ENCODE peak calls at places on chromosomes 16 and 17, in four cellular contexts. One of them, this sample, is unnamed.
A peak's percentile ranks its signal among the peaks of the same experiment; 100 is the strongest.

GRCh38 chr16:2513405-2514332 is at the start of gene ATP6V0C:
- DNase-seq in H1: peak; percentile 96
- DNase-seq in HepG2: peak; percentile 83
- DNase-seq in K562: peak; percentile 94
- DNase-seq in this sample: peak; percentile 77

GRCh38 chr16:60204221-60204620 is 1470.1 kb upstream of the GOT2 start:
- DNase-seq in K562: no peak
- DNase-seq in HepG2: no peak
- DNase-seq in H1: no peak
- DNase-seq in this sample: no peak

GRCh38 chr17:82228278-82228841 is 482 bp upstream of the SLC16A3 start:
- DNase-seq in K562: no peak
- DNase-seq in HepG2: no peak
- DNase-seq in H1: peak; percentile 69
- DNase-seq in this sample: no peak

GRCh38 chr17:61412860-61413653 is 13.4 kb downstream of the TBX2 start:
- DNase-seq in H1: no peak
- DNase-seq in K562: no peak
- DNase-seq in HepG2: peak; percentile 75
- DNase-seq in this sample: no peak

GRCh38 chr16:30957456-30958163 is at the start of gene SETD1A:
- DNase-seq in H1: peak; percentile 96
- DNase-seq in HepG2: peak; percentile 93
- DNase-seq in K562: peak; percentile 94
- DNase-seq in this sample: peak; percentile 90

GRCh38 chr17:77098884-77099545 is 41.8 kb upstream of the SEC14L1 start:
- DNase-seq in H1: no peak
- DNase-seq in HepG2: peak; percentile 57
- DNase-seq in K562: no peak
- DNase-seq in this sample: no peak

GRCh38 chr17:18139092-18139491 is 30.5 kb downstream of the MYO15A start:
- DNase-seq in H1: no peak
- DNase-seq in HepG2: no peak
- DNase-seq in K562: no peak
- DNase-seq in this sample: no peak

GRCh38 chr17:7706631-7707354 is 1.8 kb downstream of the EFNB3 start:
- DNase-seq in K562: no peak
- DNase-seq in H1: no peak
- DNase-seq in HepG2: no peak
- DNase-seq in this sample: no peak

GRCh38 chr16:50876263-50876662 is 134.4 kb downstream of the CYLD start:
- DNase-seq in H1: no peak
- DNase-seq in HepG2: no peak
- DNase-seq in K562: no peak
- DNase-seq in this sample: no peak

GRCh38 chr17:35684046-35684802 is 47.2 kb upstream of the RASL10B start:
- DNase-seq in H1: no peak
- DNase-seq in K562: no peak
- DNase-seq in HepG2: no peak
- DNase-seq in this sample: no peak

GRCh38 chr17:78329263-78330059 is 30.4 kb downstream of the SOCS3 start:
- DNase-seq in HepG2: no peak
- DNase-seq in H1: no peak
- DNase-seq in K562: no peak
- DNase-seq in this sample: peak; percentile 76

GRCh38 chr16:74522160-74522559 is 84.8 kb downstream of the GLG1 start:
- DNase-seq in H1: no peak
- DNase-seq in K562: no peak
- DNase-seq in HepG2: no peak
- DNase-seq in this sample: no peak

GRCh38 chr17:12691173-12691572 is 25.5 kb downstream of the MYOCD start:
- DNase-seq in K562: no peak
- DNase-seq in HepG2: no peak
- DNase-seq in H1: no peak
- DNase-seq in this sample: no peak

GRCh38 chr17:76085731-76086366 is 6.9 kb downstream of the ZACN start:
- DNase-seq in H1: no peak
- DNase-seq in HepG2: no peak
- DNase-seq in K562: no peak
- DNase-seq in this sample: no peak

GRCh38 chr17:1697681-1698080 is 12.5 kb downstream of the TLCD2 start:
- DNase-seq in HepG2: no peak
- DNase-seq in H1: no peak
- DNase-seq in K562: no peak
- DNase-seq in this sample: no peak

GRCh38 chr16:80144191-80144590 is 396.6 kb upstream of the DYNLRB2 start:
- DNase-seq in K562: no peak
- DNase-seq in H1: no peak
- DNase-seq in HepG2: no peak
- DNase-seq in this sample: no peak
- H2AFZ ChIP-seq in K562: no peak overlapping the region
- H2AFZ ChIP-seq in H1: no peak overlapping the region
- H2AFZ ChIP-seq in HepG2: no peak overlapping the region
- H2AFZ ChIP-seq in this sample: no peak overlapping the region

GRCh38 chr17:39739020-39739884 is 1.5 kb downstream of the GRB7 start:
- DNase-seq in H1: peak; percentile 88
- DNase-seq in HepG2: peak; percentile 100
- DNase-seq in K562: peak; percentile 54
- DNase-seq in this sample: peak; percentile 34
- TF ChIP-seq FOSL1 in H1: no peak
- TF ChIP-seq FOSL1 in HepG2: no peak
- TF ChIP-seq FOSL1 in K562: no peak
- TF ChIP-seq FOSL1 in this sample: no peak

GRCh38 chr17:58308985-58309917 is 19.3 kb downstream of the TSPOAP1 start:
- DNase-seq in K562: no peak
- DNase-seq in H1: peak; percentile 39
- DNase-seq in HepG2: no peak
- DNase-seq in this sample: no peak
- TF ChIP-seq POLR2A in K562: no peak
- TF ChIP-seq POLR2A in H1: no peak
- TF ChIP-seq POLR2A in HepG2: no peak
- TF ChIP-seq POLR2A in this sample: no peak

GRCh38 chr16:88835818-88836217 is 20.9 kb downstream of the GALNS start:
- DNase-seq in K562: no peak
- DNase-seq in HepG2: no peak
- DNase-seq in H1: no peak
- DNase-seq in this sample: no peak
- H2AFZ ChIP-seq in K562: no peak overlapping the region
- H2AFZ ChIP-seq in HepG2: no peak overlapping the region
- H2AFZ ChIP-seq in H1: no peak overlapping the region
- H2AFZ ChIP-seq in this sample: no peak overlapping the region

GRCh38 chr17:79340771-79341528 is 266.3 kb downstream of the ENGASE start:
- DNase-seq in H1: no peak
- DNase-seq in HepG2: no peak
- DNase-seq in K562: no peak
- DNase-seq in this sample: no peak
- TF ChIP-seq FOSL1 in H1: no peak
- TF ChIP-seq FOSL1 in HepG2: no peak
- TF ChIP-seq FOSL1 in K562: no peak
- TF ChIP-seq FOSL1 in this sample: no peak

GRCh38 chr16:66549284-66550131 is at the start of gene TK2:
- DNase-seq in K562: peak; percentile 74
- DNase-seq in H1: peak; percentile 80
- DNase-seq in HepG2: peak; percentile 37
- DNase-seq in this sample: no peak

GRCh38 chr16:66551362-66551761 is 1.0 kb upstream of the CKLF start:
- DNase-seq in HepG2: peak; percentile 78
- DNase-seq in K562: peak; percentile 74
- DNase-seq in H1: no peak
- DNase-seq in this sample: peak; percentile 36

GRCh38 chr16:66547101-66547989 is 2.6 kb downstream of the TK2 start:
- DNase-seq in H1: no peak
- DNase-seq in HepG2: no peak
- DNase-seq in K562: no peak
- DNase-seq in this sample: no peak

GRCh38 chr16:66548068-66548467 is 1.9 kb downstream of the TK2 start:
- DNase-seq in H1: no peak
- DNase-seq in K562: no peak
- DNase-seq in HepG2: no peak
- DNase-seq in this sample: no peak

DNA sequence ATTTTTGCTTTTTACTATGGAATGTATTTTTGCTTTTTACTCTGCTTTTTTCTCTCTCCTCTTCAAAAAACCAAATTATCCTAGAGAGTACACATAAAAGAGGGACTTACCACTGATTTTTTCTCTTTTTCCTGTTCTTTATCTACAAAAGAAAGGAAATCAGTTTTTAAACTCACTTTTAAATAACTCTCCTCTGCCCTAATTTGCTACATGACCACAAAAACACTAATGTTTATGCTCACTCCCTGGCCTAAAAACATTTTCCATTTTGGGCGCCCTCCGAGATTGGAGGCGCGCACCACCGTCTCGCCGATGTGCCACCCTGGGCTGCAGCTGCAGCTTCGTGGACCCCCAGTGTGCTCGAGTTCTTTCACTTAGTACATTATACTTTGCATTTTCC is 1.1 kb downstream of the TK2 start:
- DNase-seq in HepG2: no peak
- DNase-seq in H1: no peak
- DNase-seq in K562: no peak
- DNase-seq in this sample: no peak
- TF ChIP-seq POLR2A in HepG2: no peak
- TF ChIP-seq POLR2A in H1: no peak
- TF ChIP-seq POLR2A in K562: no peak
- TF ChIP-seq POLR2A in this sample: no peak

GRCh38 chr17:49674507-49674906 is 3.4 kb downstream of the SPOP start:
- DNase-seq in HepG2: no peak
- DNase-seq in K562: no peak
- DNase-seq in H1: no peak
- DNase-seq in this sample: no peak

GRCh38 chr17:49680314-49680713 is 2.4 kb upstream of the SPOP start:
- DNase-seq in HepG2: no peak
- DNase-seq in K562: no peak
- DNase-seq in H1: no peak
- DNase-seq in this sample: no peak

GRCh38 chr17:49677933-49678847 is at the start of gene SPOP:
- DNase-seq in HepG2: peak; percentile 98
- DNase-seq in K562: peak; percentile 99
- DNase-seq in H1: peak; percentile 99
- DNase-seq in this sample: peak; percentile 100

GRCh38 chr17:49677134-49677932 is 564 bp downstream of the SPOP start:
- DNase-seq in HepG2: peak; percentile 92
- DNase-seq in H1: peak; percentile 98
- DNase-seq in K562: peak; percentile 96
- DNase-seq in this sample: peak; percentile 90

GRCh38 chr17:49676276-49676868 is 1.5 kb downstream of the SPOP start:
- DNase-seq in K562: peak; percentile 35
- DNase-seq in H1: peak; percentile 22
- DNase-seq in HepG2: no peak
- DNase-seq in this sample: no peak
- H2AFZ ChIP-seq in K562: peak overlapping the region; percentile 84
- H2AFZ ChIP-seq in H1: no peak overlapping the region
- H2AFZ ChIP-seq in HepG2: no peak overlapping the region
- H2AFZ ChIP-seq in this sample: no peak overlapping the region